ENCODE peak calls at places on chromosomes 2 and 18, in five cellular contexts. T is effector memory CD4-positive, alpha-beta T cell; B is astrocyte; P is fibroblast of mammary gland; U is GM12865. D is an unnamed sample.
A peak's percentile ranks its signal among the peaks of the same experiment; 100 is the strongest.

GRCh38 chr2:130850788-130851623 is 14.3 kb downstream of the ARHGEF4 start:
- DNase-seq in T (no peak), P (no peak), U (no peak), B (no peak), D (no peak)

GRCh38 chr2:174395284-174395968 is at the start of gene SCRN3:
- DNase-seq in T (peak; percentile 65), P (peak; percentile 73), U (peak; percentile 88), B (peak; percentile 72), D (peak; percentile 79)

GRCh38 chr2:62038980-62039771 is 133.7 kb downstream of the COMMD1 start:
- DNase-seq in P (peak; percentile 72), T (no peak), B (peak; percentile 67), U (peak; percentile 95), D (peak; percentile 55)

GRCh38 chr2:104889261-104890091 is 35.6 kb downstream of the POU3F3 start:
- DNase-seq in P (no peak), B (no peak), T (no peak), U (no peak), D (no peak)

GRCh38 chr2:169891593-169892298 is 64.5 kb downstream of the UBR3 start:
- DNase-seq in B (peak; percentile 43), U (no peak), T (no peak), P (peak; percentile 75), D (peak; percentile 80)

GRCh38 chr2:226656367-226656766 is 143.3 kb downstream of the IRS1 start:
- DNase-seq in T (no peak), B (peak; percentile 55), U (no peak), P (no peak), D (no peak)

GRCh38 chr2:233801357-233802131 is 23.4 kb downstream of the MROH2A start:
- DNase-seq in T (no peak), U (peak; percentile 49), B (peak; percentile 55), P (peak; percentile 10), D (peak; percentile 55)

GRCh38 chr2:27021253-27021801 is 11.4 kb upstream of the TMEM214 start:
- DNase-seq in P (no peak), B (peak; percentile 49), U (no peak), T (no peak), D (no peak)

GRCh38 chr2:229154381-229154780 is 116.7 kb downstream of the PID1 start:
- DNase-seq in P (peak; percentile 10), T (no peak), U (no peak), B (peak; percentile 98), D (peak; percentile 14)

GRCh38 chr2:238847841-238848565 is at the start of gene TWIST2:
- DNase-seq in B (peak; percentile 91), U (no peak), P (peak; percentile 94), T (no peak), D (peak; percentile 91)
- H3K4me3 ChIP-seq in B (peak within 1 kb of the TSS; percentile 93), U (no peak within 1 kb of the TSS), P (peak within 1 kb of the TSS; percentile 94), T (peak within 1 kb of the TSS; percentile 39), D (peak within 1 kb of the TSS; percentile 90)

GRCh38 chr2:200483729-200484198 is 26.1 kb downstream of the KCTD18 start:
- DNase-seq in T (no peak), B (no peak), U (peak; percentile 71), P (peak; percentile 37), D (peak; percentile 25)

GRCh38 chr2:200479617-200480292 is 30.1 kb downstream of the KCTD18 start:
- DNase-seq in T (no peak), P (peak; percentile 87), B (peak; percentile 73), U (no peak), D (peak; percentile 87)

GRCh38 chr2:200484934-200485333 is 24.9 kb downstream of the KCTD18 start:
- DNase-seq in B (no peak), U (no peak), P (peak; percentile 42), T (no peak), D (peak; percentile 47)

GRCh38 chr2:200486529-200486928 is 23.3 kb downstream of the KCTD18 start:
- DNase-seq in T (no peak), U (no peak), B (peak; percentile 22), P (no peak), D (peak; percentile 51)

GRCh38 chr2:200482194-200482593 is 27.7 kb downstream of the KCTD18 start:
- DNase-seq in T (no peak), U (no peak), B (no peak), P (no peak), D (no peak)
- H3K4me3 ChIP-seq in T (no peak overlapping the region), U (no peak overlapping the region), B (no peak overlapping the region), P (no peak overlapping the region), D (no peak overlapping the region)

GRCh38 chr2:241841181-241842066 is 17.3 kb downstream of the PDCD1 start:
- DNase-seq in B (no peak), U (no peak), P (no peak), T (no peak), D (no peak)

GRCh38 chr2:241844066-241844728 is 14.5 kb downstream of the PDCD1 start:
- DNase-seq in T (peak; percentile 78), P (peak; percentile 23), U (peak; percentile 68), B (peak; percentile 34), D (peak; percentile 22)

GRCh38 chr2:241843321-241844065 is 15.2 kb downstream of the PDCD1 start:
- DNase-seq in T (no peak), P (no peak), U (no peak), B (no peak), D (no peak)

GRCh38 chr2:241842067-241842415 is 16.7 kb downstream of the PDCD1 start:
- DNase-seq in U (no peak), T (no peak), P (no peak), B (no peak), D (no peak)

GRCh38 chr2:241842620-241843211 is 16.0 kb downstream of the PDCD1 start:
- DNase-seq in T (peak; percentile 53), P (no peak), B (no peak), U (peak; percentile 65), D (no peak)
- H3K4me3 ChIP-seq in T (peak overlapping the region; percentile 22), P (no peak overlapping the region), B (no peak overlapping the region), U (peak overlapping the region; percentile 34), D (no peak overlapping the region)

DNA sequence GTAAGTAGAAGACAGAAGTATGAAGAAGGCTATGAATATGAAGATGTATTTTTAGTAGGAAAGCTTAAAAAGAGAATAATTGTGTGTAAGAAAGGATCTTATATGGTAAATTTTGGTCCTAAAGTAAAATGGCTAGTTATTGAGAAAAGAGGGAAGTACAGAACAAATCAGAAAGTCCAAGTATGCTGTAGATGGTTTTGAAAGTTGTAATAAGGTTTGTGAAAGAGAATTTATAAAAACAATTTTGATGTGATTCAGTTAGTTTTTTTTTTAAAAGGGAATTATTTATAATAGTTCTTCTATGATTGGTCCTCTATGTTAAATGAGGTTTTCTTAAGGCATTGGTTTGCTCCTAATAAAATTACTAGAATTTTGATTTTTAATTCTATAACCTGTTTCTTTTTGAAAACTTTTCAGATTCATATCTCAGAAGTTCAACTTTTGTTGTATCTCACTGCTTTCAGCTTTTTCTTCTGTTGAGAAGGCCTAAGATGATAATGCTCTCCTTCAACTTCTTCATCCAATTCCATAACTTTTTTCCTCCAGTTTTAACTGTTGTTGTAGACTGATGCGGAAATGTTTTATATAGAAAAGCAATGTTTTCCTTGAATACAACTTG is 322.7 kb downstream of the NOL4 start:
- DNase-seq in B (no peak), U (no peak), T (no peak), P (no peak), D (no peak)
- H3K4me3 ChIP-seq in B (no peak overlapping the region), U (no peak overlapping the region), T (no peak overlapping the region), P (no peak overlapping the region), D (no peak overlapping the region)

DNA sequence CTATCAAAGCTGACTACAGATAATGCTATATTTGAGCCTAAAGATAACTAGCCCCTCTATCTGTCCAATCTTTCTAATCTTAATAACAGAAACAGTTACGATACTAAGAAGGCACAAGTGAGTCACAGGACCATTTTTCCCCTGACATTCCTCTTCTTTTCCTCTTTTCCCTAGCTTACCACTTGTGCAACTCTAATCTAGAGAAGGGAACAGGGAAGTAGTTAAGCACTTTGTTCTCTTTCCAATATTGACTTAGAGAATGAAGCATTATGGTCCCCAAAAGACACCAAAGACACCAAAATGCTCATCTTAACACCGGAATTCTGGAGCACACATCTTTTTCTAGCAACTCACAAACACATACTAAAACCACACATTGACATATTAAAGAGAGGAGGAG is 1.8 kb downstream of the PDE11A start:
- DNase-seq in B (peak; percentile 9), T (no peak), P (peak; percentile 22), U (no peak), D (no peak)
- H3K4me3 ChIP-seq in B (no peak overlapping the region), T (no peak overlapping the region), P (no peak overlapping the region), U (no peak overlapping the region), D (no peak overlapping the region)

GRCh38 chr2:2657121-2657962 is 326.3 kb upstream of the MYT1L start:
- DNase-seq in B (no peak), T (no peak), P (no peak), U (no peak), D (no peak)

GRCh38 chr2:2656046-2656715 is 325.1 kb upstream of the MYT1L start:
- DNase-seq in B (no peak), T (no peak), U (no peak), P (no peak), D (no peak)

GRCh38 chr2:2650608-2651375 is 319.7 kb upstream of the MYT1L start:
- DNase-seq in U (no peak), P (no peak), B (no peak), T (no peak), D (no peak)

GRCh38 chr2:2653221-2653620 is 322.1 kb upstream of the MYT1L start:
- DNase-seq in U (no peak), T (no peak), B (no peak), P (no peak), D (no peak)

DNA sequence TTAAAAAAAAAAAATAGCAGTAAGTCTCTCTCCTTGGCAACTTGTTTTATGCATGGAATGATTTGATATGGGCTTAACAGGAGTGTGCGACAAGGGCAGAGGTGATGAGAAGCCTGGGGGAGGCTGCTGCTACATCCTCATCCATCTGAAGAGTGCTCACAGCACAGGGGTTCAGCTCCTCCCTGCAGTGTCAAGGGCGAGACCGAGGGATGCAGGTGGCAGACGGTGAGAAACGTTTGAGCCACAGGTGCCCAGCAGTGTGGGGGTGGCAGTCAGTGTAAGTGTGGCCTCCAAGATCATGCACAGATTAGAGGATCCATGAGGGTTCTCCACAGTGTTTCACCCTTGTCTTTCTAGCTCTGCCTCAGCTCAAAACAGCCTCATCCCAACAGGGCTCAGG is 324.4 kb upstream of the MYT1L start:
- DNase-seq in P (no peak), U (no peak), T (no peak), B (no peak), D (no peak)
- H3K4me3 ChIP-seq in P (no peak overlapping the region), U (no peak overlapping the region), T (no peak overlapping the region), B (no peak overlapping the region), D (no peak overlapping the region)

DNA sequence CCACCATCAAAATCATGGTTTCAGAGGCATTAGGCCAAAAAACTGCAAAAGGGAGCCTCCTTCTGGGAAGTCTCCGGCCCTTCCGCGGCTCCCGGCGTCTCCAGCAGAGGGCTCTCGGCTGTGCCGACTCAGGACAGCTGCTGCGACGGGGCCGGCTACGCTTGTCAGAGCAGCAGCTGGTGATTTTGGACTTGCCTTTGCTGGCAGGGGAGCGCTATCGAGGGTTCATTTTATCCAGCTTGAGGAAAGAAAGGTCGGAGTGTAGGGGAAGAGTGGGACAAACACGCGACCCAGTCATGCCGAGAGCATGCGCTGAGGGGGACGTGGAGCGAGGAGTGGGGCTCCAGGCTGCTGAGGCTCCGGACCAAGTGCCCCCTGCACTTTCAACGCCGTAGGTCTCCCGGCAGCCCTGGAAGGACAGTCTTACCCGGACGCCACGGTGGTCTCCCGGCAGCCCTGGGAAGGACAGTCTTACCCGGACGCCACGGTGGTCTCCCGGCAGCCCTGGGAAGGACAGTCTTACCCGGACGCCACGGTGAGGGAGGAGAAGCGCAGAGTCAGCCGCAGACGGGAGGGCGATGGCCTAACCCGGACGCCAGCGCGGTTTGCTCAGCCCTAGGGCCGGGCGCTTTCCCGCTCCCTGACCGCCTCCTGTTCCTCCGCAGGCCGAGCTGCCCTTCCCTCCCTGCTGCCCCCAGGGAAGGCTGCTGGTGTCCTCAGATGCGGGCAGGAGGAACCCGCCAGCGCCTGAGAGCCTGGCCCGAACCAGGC is 21.7 kb downstream of the DDX18 start:
- DNase-seq in U (peak; percentile 24), B (peak; percentile 57), T (no peak), P (peak; percentile 81), D (peak; percentile 76)
- H3K4me3 ChIP-seq in U (no peak overlapping the region), B (peak overlapping the region; percentile 56), T (no peak overlapping the region), P (peak overlapping the region; percentile 49), D (peak overlapping the region; percentile 39)

D was measured in IMR-90.